ENCODE peak calls at places on chromosomes 4 and X, in six cellular contexts. F, J, H, E, D and W are unnamed samples.

GRCh38 chr4:94454405-94454804 is 2.7 kb downstream of the PDLIM5 start:
- DNase-seq in F (no peak), J (no peak), H (no peak), E (no peak), D (no peak), W (no peak)

GRCh38 chrX:136916827-136917226 is 36.3 kb upstream of the RBMX start:
- DNase-seq in F (no peak), J (no peak), H (no peak), E (no peak), D (no peak), W (no peak)

GRCh38 chr4:37685726-37686372 is 327 bp downstream of the RELL1 start:
- DNase-seq in F (peak; percentile 25), J (peak; percentile 80), H (peak; percentile 61), E (peak; percentile 79), D (peak; percentile 76), W (peak; percentile 59)

GRCh38 chr4:176286728-176287127 is 17.7 kb upstream of the ASB5 start:
- DNase-seq in F (no peak), J (no peak), H (no peak), E (no peak), D (no peak), W (no peak)

GRCh38 chrX:2974946-2975345 is 31.4 kb upstream of the ARSH start:
- DNase-seq in F (no peak), J (no peak), H (no peak), E (no peak), D (no peak), W (no peak)

GRCh38 chrX:41720125-41720780 is 3.7 kb upstream of the GPR82 start:
- DNase-seq in F (no peak), J (no peak), H (no peak), E (no peak), D (no peak), W (no peak)

GRCh38 chr4:118968006-118968405 is 79.4 kb downstream of the SYNPO2 start:
- DNase-seq in F (peak; percentile 9), J (peak; percentile 89), H (no peak), E (peak; percentile 70), D (no peak), W (peak; percentile 68)

GRCh38 chr4:69092190-69092589 is 4.1 kb upstream of the UGT2B7 start:
- DNase-seq in F (no peak), J (no peak), H (no peak), E (no peak), D (no peak), W (no peak)

DNA sequence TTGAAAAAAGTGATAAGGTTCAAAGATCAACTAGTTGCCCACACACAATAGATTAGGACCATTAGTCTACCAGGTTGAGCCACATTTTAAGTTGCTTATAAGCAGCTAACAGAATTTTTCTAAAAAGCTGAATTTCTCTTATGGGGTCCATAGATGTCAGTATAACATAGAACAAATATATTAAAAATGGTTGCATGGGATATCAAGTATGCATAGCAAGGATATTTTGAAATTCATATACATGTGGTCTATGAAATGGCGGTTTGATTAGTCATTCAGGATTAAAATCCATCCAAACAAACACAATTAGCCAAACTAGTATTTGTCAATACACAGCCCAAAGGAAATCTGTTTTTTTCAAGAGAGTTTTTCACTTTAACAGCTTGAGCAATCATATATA is 33.5 kb upstream of the AMOT start:
- DNase-seq in F (no peak), J (no peak), H (no peak), E (no peak), D (no peak), W (no peak)
- H3K27me3 ChIP-seq in F (no peaks in the 10 kb centered on the region), J (no peaks in the 10 kb centered on the region), H (no peaks in the 10 kb centered on the region), E (no peaks in the 10 kb centered on the region), D (no peaks in the 10 kb centered on the region), W (no peaks in the 10 kb centered on the region)

GRCh38 chr4:153573881-153574807 is 108.0 kb downstream of the TMEM131L start:
- DNase-seq in F (no peak), J (peak; percentile 77), H (no peak), E (peak; percentile 74), D (peak; percentile 58), W (peak; percentile 69)

GRCh38 chr4:153576443-153576774 is 107.7 kb upstream of the TLR2 start:
- DNase-seq in F (no peak), J (no peak), H (no peak), E (no peak), D (no peak), W (no peak)

GRCh38 chr4:153579872-153580271 is 104.2 kb upstream of the TLR2 start:
- DNase-seq in F (no peak), J (no peak), H (no peak), E (no peak), D (no peak), W (no peak)

GRCh38 chr4:153579410-153579809 is 104.7 kb upstream of the TLR2 start:
- DNase-seq in F (no peak), J (no peak), H (no peak), E (no peak), D (no peak), W (no peak)

DNA sequence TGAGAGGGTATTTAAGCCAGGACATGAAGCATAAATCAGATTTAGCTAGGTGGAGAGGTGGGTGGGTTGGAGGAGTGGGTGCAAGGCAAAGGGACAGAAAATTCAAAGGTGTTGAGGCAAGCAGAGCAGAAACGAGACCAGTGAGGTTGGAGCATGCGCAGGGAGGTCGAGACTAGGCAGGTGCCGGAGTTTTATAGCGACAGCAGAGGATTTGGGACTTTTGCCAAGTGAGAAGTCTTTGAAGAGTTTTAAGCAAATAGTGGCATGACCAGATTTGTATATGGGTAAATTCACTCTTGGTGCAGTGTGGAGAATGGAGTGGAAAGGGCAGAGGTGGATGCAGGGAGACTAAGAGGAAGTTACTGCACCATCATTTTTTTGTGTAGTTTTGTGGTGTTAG is 107.0 kb upstream of the TLR2 start:
- DNase-seq in F (no peak), J (no peak), H (no peak), E (no peak), D (no peak), W (no peak)
- H3K4me1 ChIP-seq in F (no peaks in the 10 kb centered on the region), J (peaks cover 49% of the 10 kb centered on the region), H (peaks cover 4% of the 10 kb centered on the region), E (peaks cover 16% of the 10 kb centered on the region), D (no peaks in the 10 kb centered on the region), W (no peaks in the 10 kb centered on the region)

GRCh38 chr4:154490589-154491340 is 834 bp downstream of the DCHS2 start:
- DNase-seq in F (no peak), J (no peak), H (no peak), E (peak; percentile 53), D (peak; percentile 41), W (peak; percentile 44)

GRCh38 chr4:154491341-154491679 is 289 bp downstream of the DCHS2 start:
- DNase-seq in F (no peak), J (no peak), H (no peak), E (no peak), D (peak; percentile 35), W (peak; percentile 27)

GRCh38 chr4:154491731-154492249 is at the start of gene DCHS2:
- DNase-seq in F (no peak), J (no peak), H (no peak), E (peak; percentile 59), D (peak; percentile 55), W (peak; percentile 56)

GRCh38 chr4:154489558-154490260 is 1.9 kb downstream of the DCHS2 start:
- DNase-seq in F (no peak), J (no peak), H (no peak), E (no peak), D (peak; percentile 9), W (no peak)

DNA sequence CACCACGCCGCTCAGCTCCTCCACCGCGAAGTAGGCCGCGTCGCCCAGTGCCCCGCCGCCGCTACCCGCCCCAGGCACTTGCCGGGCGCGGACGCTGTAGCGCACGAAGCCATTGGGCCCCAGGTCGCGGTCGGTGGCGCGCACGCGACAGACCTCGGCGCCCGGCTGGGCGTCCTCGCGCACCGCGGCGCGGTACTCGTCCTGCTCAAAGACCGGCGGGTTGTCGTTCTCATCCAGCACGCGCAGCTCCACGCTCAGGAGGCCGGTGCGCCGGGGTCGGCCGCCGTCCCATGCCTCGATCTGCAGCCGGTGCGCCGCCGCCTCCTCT is 1.4 kb downstream of the DCHS2 start:
- DNase-seq in F (no peak), J (no peak), H (no peak), E (no peak), D (no peak), W (no peak)
- H3K27me3 ChIP-seq in F (peaks cover 4% of the 10 kb centered on the region), J (peaks cover 55% of the 10 kb centered on the region), H (no peaks in the 10 kb centered on the region), E (peaks cover 9% of the 10 kb centered on the region), D (peaks cover 24% of the 10 kb centered on the region), W (no peaks in the 10 kb centered on the region)

DNA sequence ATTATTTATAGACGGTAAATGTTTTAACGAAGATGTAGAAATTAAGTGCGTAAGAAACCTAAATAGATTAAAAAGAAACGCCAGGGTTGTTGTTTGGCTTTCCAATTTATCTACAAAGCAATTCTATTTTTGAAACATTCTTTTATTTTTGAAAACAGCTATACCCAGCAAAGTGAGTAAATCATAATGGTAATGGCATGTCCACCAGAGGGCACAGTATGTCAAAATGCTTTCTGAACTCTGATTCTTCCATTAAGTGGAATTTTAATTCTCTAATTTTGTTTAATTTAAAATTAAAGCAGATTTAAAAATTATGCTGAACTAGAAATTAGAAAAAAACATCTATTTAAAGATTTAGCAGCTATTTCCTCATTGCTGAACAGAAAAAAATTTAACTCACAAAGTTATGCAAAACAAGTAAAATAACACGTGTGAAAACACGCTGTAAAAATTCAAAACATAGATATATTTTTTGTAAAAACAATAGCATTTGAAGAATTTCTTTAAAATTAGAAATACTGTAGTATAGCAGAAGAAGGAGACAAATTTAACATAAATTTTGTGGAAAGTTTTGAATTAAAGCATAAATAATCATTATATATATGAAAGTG is 26.5 kb downstream of the RASSF6 start:
- DNase-seq in F (no peak), J (no peak), H (no peak), E (no peak), D (no peak), W (no peak)
- H3K4me1 ChIP-seq in F (no peaks in the 10 kb centered on the region), J (no peaks in the 10 kb centered on the region), H (no peaks in the 10 kb centered on the region), E (no peaks in the 10 kb centered on the region), D (no peaks in the 10 kb centered on the region), W (no peaks in the 10 kb centered on the region)

DNA sequence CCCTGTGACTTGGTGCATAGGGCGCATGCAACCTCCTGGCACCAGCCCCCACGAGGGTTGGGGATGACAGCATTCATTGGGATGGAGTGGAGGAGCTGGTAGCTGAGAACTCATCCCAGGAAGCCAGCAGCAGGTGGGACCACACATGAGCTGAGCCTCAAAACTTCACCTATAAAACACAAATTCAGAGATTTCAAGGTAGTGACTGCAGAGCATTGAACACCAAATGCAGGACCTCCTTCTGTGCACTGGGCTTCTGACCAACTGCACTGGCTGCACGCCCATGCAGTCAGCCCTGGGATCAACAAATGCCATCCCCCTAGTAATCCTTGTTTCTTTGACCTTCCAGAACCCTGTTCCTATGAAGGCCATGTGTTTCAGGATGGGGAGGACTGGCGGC is 197.8 kb downstream of the FRAS1 start:
- DNase-seq in F (no peak), J (no peak), H (no peak), E (no peak), D (no peak), W (no peak)
- H3K27me3 ChIP-seq in F (no peaks in the 10 kb centered on the region), J (no peaks in the 10 kb centered on the region), H (no peaks in the 10 kb centered on the region), E (no peaks in the 10 kb centered on the region), D (no peaks in the 10 kb centered on the region), W (no peaks in the 10 kb centered on the region)

GRCh38 chr4:109947457-109947856 is 34.8 kb downstream of the EGF start:
- DNase-seq in F (no peak), J (no peak), H (no peak), E (no peak), D (no peak), W (no peak)

GRCh38 chr4:109943745-109944144 is 31.1 kb downstream of the EGF start:
- DNase-seq in F (no peak), J (no peak), H (no peak), E (no peak), D (no peak), W (no peak)

GRCh38 chr4:109942292-109942926 is 29.7 kb downstream of the EGF start:
- DNase-seq in F (no peak), J (no peak), H (no peak), E (no peak), D (no peak), W (no peak)

GRCh38 chr4:109946120-109946519 is 33.4 kb downstream of the EGF start:
- DNase-seq in F (no peak), J (no peak), H (no peak), E (no peak), D (no peak), W (no peak)

GRCh38 chr4:109945056-109945455 is 32.4 kb downstream of the EGF start:
- DNase-seq in F (no peak), J (no peak), H (no peak), E (peak; percentile 59), D (no peak), W (no peak)
- H3K4me1 ChIP-seq in F (no peaks in the 10 kb centered on the region), J (no peaks in the 10 kb centered on the region), H (no peaks in the 10 kb centered on the region), E (no peaks in the 10 kb centered on the region), D (no peaks in the 10 kb centered on the region), W (no peaks in the 10 kb centered on the region)